ENCODE peak calls at places on chromosomes 5 and 9, in eight cellular contexts. T, P, B, F, K, O, X and J are unnamed samples.

GRCh38 chr5:14236757-14237156 is 93.6 kb downstream of the TRIO start:
- DNase-seq in P (no peak), T (no peak), F (no peak), B (no peak), X (no peak), O (no peak), K (no peak), J (no peak)

GRCh38 chr9:113589407-113589806 is 125.9 kb downstream of the RGS3 start:
- DNase-seq in P (no peak), O (no peak), F (no peak), T (no peak), B (no peak), K (no peak), X (no peak), J (no peak)

GRCh38 chr9:137280478-137281344 is 3.2 kb downstream of the TOR4A start:
- DNase-seq in F (no peak), B (no peak), K (no peak), T (no peak), P (no peak), O (no peak), X (no peak), J (no peak)

GRCh38 chr9:91063471-91063870 is 261.9 kb downstream of the SYK start:
- DNase-seq in K (no peak), F (no peak), X (no peak), B (no peak), T (no peak), P (no peak), O (no peak), J (no peak)

GRCh38 chr5:108503986-108504385 is 122.1 kb upstream of the FBXL17 start:
- DNase-seq in B (no peak), O (no peak), K (no peak), F (no peak), X (peak; percentile 6), P (no peak), T (no peak), J (no peak)

GRCh38 chr5:136012041-136012804 is 16.6 kb upstream of the TGFBI start:
- DNase-seq in K (no peak), P (no peak), T (no peak), O (peak; percentile 44), X (peak; percentile 78), B (no peak), F (no peak), J (peak; percentile 34)

GRCh38 chr5:68074633-68075032 is 140.9 kb upstream of the PIK3R1 start:
- DNase-seq in B (no peak), X (no peak), T (no peak), F (no peak), P (peak; percentile 26), O (no peak), K (no peak), J (no peak)

GRCh38 chr5:78095119-78095518 is 199.4 kb downstream of the AP3B1 start:
- DNase-seq in P (no peak), B (no peak), O (no peak), K (no peak), F (no peak), X (no peak), T (no peak), J (no peak)

GRCh38 chr5:56190500-56190899 is 42.6 kb downstream of the ANKRD55 start:
- DNase-seq in O (no peak), B (no peak), P (no peak), K (no peak), X (peak; percentile 75), F (no peak), T (no peak), J (peak; percentile 70)

GRCh38 chr5:4817742-4818141 is 322.4 kb upstream of the ADAMTS16 start:
- DNase-seq in P (no peak), O (no peak), F (no peak), X (no peak), T (no peak), K (no peak), B (no peak), J (no peak)

GRCh38 chr9:69265891-69266290 is 59.1 kb upstream of the ENTREP1 start:
- DNase-seq in K (no peak), B (no peak), X (peak; percentile 44), T (no peak), O (no peak), F (no peak), P (no peak), J (no peak)

GRCh38 chr5:10018670-10019069 is 231.0 kb downstream of the ATPSCKMT start:
- DNase-seq in B (no peak), K (no peak), X (peak; percentile 96), O (peak; percentile 36), T (no peak), P (no peak), F (no peak), J (no peak)